ENCODE peak calls at places on chromosomes 6 and 20, in four cellular contexts. One of them, this sample, is unnamed.

GRCh38 chr6:12577124-12577845 is 139.3 kb upstream of the PHACTR1 start:
- DNase-seq in A549: no peak
- DNase-seq in stomach: no peak
- DNase-seq in uterus: no peak
- DNase-seq in this sample: peak; percentile 46

GRCh38 chr20:25586877-25587276 is 1.5 kb upstream of the NINL start:
- DNase-seq in A549: no peak
- DNase-seq in uterus: no peak
- DNase-seq in stomach: no peak
- DNase-seq in this sample: no peak

GRCh38 chr20:19741914-19742313 is 16.1 kb upstream of the RIN2 start:
- DNase-seq in A549: no peak
- DNase-seq in uterus: no peak
- DNase-seq in stomach: no peak
- DNase-seq in this sample: no peak

GRCh38 chr6:12291083-12291784 is 1.1 kb downstream of the EDN1 start:
- DNase-seq in stomach: no peak
- DNase-seq in uterus: no peak
- DNase-seq in A549: no peak
- DNase-seq in this sample: no peak

GRCh38 chr6:29035951-29036350 is 9.0 kb downstream of the OR2W1 start:
- DNase-seq in A549: no peak
- DNase-seq in uterus: no peak
- DNase-seq in stomach: no peak
- DNase-seq in this sample: no peak

GRCh38 chr6:26392932-26393636 is 9.0 kb upstream of the BTN3A1 start:
- DNase-seq in uterus: no peak
- DNase-seq in A549: no peak
- DNase-seq in stomach: no peak
- DNase-seq in this sample: no peak

GRCh38 chr6:650098-650497 is 6.8 kb downstream of the HUS1B start:
- DNase-seq in uterus: no peak
- DNase-seq in stomach: no peak
- DNase-seq in A549: no peak
- DNase-seq in this sample: peak; percentile 12

GRCh38 chr6:138543648-138544047 is 44.4 kb upstream of the NHSL1 start:
- DNase-seq in uterus: no peak
- DNase-seq in A549: no peak
- DNase-seq in stomach: no peak
- DNase-seq in this sample: no peak

GRCh38 chr6:54282186-54282585 is 26.1 kb upstream of the TINAG start:
- DNase-seq in A549: no peak
- DNase-seq in uterus: no peak
- DNase-seq in stomach: no peak
- DNase-seq in this sample: no peak

GRCh38 chr6:49415358-49415757 is 47.7 kb downstream of the MMUT start:
- DNase-seq in uterus: no peak
- DNase-seq in stomach: no peak
- DNase-seq in A549: no peak
- DNase-seq in this sample: no peak

GRCh38 chr6:31791324-31792089 is 4.0 kb downstream of the VARS1 start:
- DNase-seq in uterus: peak; percentile 70
- DNase-seq in A549: peak; percentile 77
- DNase-seq in stomach: peak; percentile 44
- DNase-seq in this sample: peak; percentile 77

GRCh38 chr6:164322533-164322932 is 908.0 kb downstream of the QKI start:
- DNase-seq in uterus: no peak
- DNase-seq in A549: no peak
- DNase-seq in stomach: no peak
- DNase-seq in this sample: peak; percentile 41

GRCh38 chr6:33828452-33828763 is 24.6 kb upstream of the MLN start:
- DNase-seq in stomach: no peak
- DNase-seq in A549: no peak
- DNase-seq in uterus: no peak
- DNase-seq in this sample: peak; percentile 47

GRCh38 chr6:33828764-33829731 is 25.2 kb upstream of the MLN start:
- DNase-seq in uterus: peak; percentile 41
- DNase-seq in stomach: no peak
- DNase-seq in A549: no peak
- DNase-seq in this sample: no peak

GRCh38 chr6:33826537-33826936 is 22.7 kb upstream of the MLN start:
- DNase-seq in stomach: peak; percentile 36
- DNase-seq in uterus: no peak
- DNase-seq in A549: no peak
- DNase-seq in this sample: no peak

GRCh38 chr6:33830635-33831240 is 26.9 kb upstream of the MLN start:
- DNase-seq in A549: no peak
- DNase-seq in uterus: no peak
- DNase-seq in stomach: no peak
- DNase-seq in this sample: no peak

GRCh38 chr6:33827546-33828451 is 24.0 kb upstream of the MLN start:
- DNase-seq in A549: no peak
- DNase-seq in stomach: no peak
- DNase-seq in uterus: no peak
- DNase-seq in this sample: no peak
- H3K27ac ChIP-seq in A549: no peak overlapping the region
- H3K27ac ChIP-seq in stomach: no peak overlapping the region
- H3K27ac ChIP-seq in uterus: no peak overlapping the region
- H3K27ac ChIP-seq in this sample: peak overlapping the region; percentile 75

GRCh38 chr6:108782231-108783041 is 65.8 kb upstream of the ARMC2 start:
- DNase-seq in stomach: peak; percentile 91
- DNase-seq in A549: peak; percentile 82
- DNase-seq in uterus: peak; percentile 84
- DNase-seq in this sample: peak; percentile 92
- H3K27ac ChIP-seq in stomach: peak overlapping the region; percentile 71
- H3K27ac ChIP-seq in A549: peak overlapping the region; percentile 74
- H3K27ac ChIP-seq in uterus: peak overlapping the region; percentile 65
- H3K27ac ChIP-seq in this sample: peak overlapping the region; percentile 55

GRCh38 chr6:75290136-75290535 is 5.5 kb upstream of the TMEM30A start:
- DNase-seq in A549: no peak
- DNase-seq in uterus: no peak
- DNase-seq in stomach: no peak
- DNase-seq in this sample: no peak
- H3K27ac ChIP-seq in A549: no peak overlapping the region
- H3K27ac ChIP-seq in uterus: no peak overlapping the region
- H3K27ac ChIP-seq in stomach: no peak overlapping the region
- H3K27ac ChIP-seq in this sample: no peak overlapping the region

GRCh38 chr20:32727663-32728062 is 15.6 kb downstream of the COMMD7 start:
- DNase-seq in stomach: no peak
- DNase-seq in A549: no peak
- DNase-seq in uterus: no peak
- DNase-seq in this sample: no peak
- H3K27ac ChIP-seq in stomach: no peak overlapping the region
- H3K27ac ChIP-seq in A549: peak overlapping the region; percentile 84
- H3K27ac ChIP-seq in uterus: no peak overlapping the region
- H3K27ac ChIP-seq in this sample: no peak overlapping the region

DNA sequence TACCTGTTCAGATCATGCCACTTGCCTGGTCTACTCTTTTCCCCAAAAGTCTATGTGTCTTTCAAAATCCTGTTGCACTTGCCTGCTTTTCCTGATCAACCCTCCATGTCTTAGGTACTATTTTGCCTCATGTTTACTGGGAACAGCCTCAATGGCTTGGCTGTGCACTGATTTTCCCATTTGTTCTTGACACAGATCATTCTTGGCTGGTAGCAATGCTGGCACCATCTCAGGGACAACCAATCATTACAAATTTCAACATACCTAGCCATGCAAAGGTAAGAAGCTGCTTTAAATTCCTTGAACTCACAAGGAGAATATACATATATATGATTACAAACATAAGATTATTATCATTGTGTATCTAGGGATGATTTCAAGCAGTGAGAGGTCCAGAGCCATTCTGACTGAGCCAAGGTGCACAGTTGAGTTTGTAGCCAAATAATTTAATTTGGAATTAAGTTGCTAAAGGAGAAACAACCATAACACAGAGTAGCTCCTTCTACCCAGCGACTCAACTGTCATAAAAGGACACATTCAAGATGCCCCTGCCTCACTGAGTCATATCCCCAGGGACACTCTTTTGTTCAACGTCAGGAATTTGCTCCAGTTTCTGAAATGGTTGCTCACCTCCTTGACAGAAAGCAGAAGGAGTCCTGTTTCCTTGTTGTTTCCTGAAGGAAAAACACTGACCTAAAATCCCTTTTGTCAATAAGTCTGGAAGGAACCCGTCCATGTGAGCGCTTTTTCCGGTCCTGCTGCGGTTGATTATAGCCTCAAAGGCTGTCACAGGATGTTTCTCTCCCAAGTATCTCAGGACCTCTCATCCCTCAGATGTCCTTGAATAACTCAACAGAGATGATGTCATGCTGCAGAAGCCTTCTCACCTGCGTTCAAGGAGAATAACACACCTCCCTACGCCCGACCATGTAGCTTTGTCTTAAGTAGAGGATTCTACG is 113.8 kb upstream of the PLEKHG1 start:
- DNase-seq in stomach: no peak
- DNase-seq in uterus: no peak
- DNase-seq in A549: no peak
- DNase-seq in this sample: no peak
- H3K27ac ChIP-seq in stomach: no peak overlapping the region
- H3K27ac ChIP-seq in uterus: peak overlapping the region; percentile 27
- H3K27ac ChIP-seq in A549: no peak overlapping the region
- H3K27ac ChIP-seq in this sample: no peak overlapping the region

GRCh38 chr6:32852018-32852843 is 1.3 kb downstream of the TAP1 start:
- DNase-seq in uterus: peak; percentile 55
- DNase-seq in stomach: peak; percentile 44
- DNase-seq in A549: no peak
- DNase-seq in this sample: no peak
- H3K27ac ChIP-seq in uterus: peak overlapping the region; percentile 99
- H3K27ac ChIP-seq in stomach: peak overlapping the region; percentile 97
- H3K27ac ChIP-seq in A549: peak overlapping the region; percentile 95
- H3K27ac ChIP-seq in this sample: peak overlapping the region; percentile 91

GRCh38 chr6:18585032-18585573 is 198.0 kb downstream of the RNF144B start:
- DNase-seq in A549: no peak
- DNase-seq in stomach: no peak
- DNase-seq in uterus: no peak
- DNase-seq in this sample: peak; percentile 84
- H3K27ac ChIP-seq in A549: no peak overlapping the region
- H3K27ac ChIP-seq in stomach: no peak overlapping the region
- H3K27ac ChIP-seq in uterus: no peak overlapping the region
- H3K27ac ChIP-seq in this sample: peak overlapping the region; percentile 65

GRCh38 chr6:47262226-47262625 is 47.5 kb downstream of the TNFRSF21 start:
- DNase-seq in uterus: no peak
- DNase-seq in stomach: no peak
- DNase-seq in A549: no peak
- DNase-seq in this sample: no peak
- H3K27ac ChIP-seq in uterus: no peak overlapping the region
- H3K27ac ChIP-seq in stomach: no peak overlapping the region
- H3K27ac ChIP-seq in A549: no peak overlapping the region
- H3K27ac ChIP-seq in this sample: no peak overlapping the region

GRCh38 chr20:266213-266603 is 8.7 kb downstream of the DEFB132 start:
- DNase-seq in A549: no peak
- DNase-seq in uterus: no peak
- DNase-seq in stomach: no peak
- DNase-seq in this sample: no peak
- H3K27ac ChIP-seq in A549: no peak overlapping the region
- H3K27ac ChIP-seq in uterus: no peak overlapping the region
- H3K27ac ChIP-seq in stomach: no peak overlapping the region
- H3K27ac ChIP-seq in this sample: no peak overlapping the region

GRCh38 chr20:31570735-31571617 is 34.1 kb upstream of the ID1 start:
- DNase-seq in A549: no peak
- DNase-seq in stomach: no peak
- DNase-seq in uterus: no peak
- DNase-seq in this sample: peak; percentile 55
- H3K27ac ChIP-seq in A549: peak overlapping the region; percentile 93
- H3K27ac ChIP-seq in stomach: peak overlapping the region; percentile 93
- H3K27ac ChIP-seq in uterus: peak overlapping the region; percentile 88
- H3K27ac ChIP-seq in this sample: peak overlapping the region; percentile 98